ENCODE peak calls at places on chromosome X, in nine cellular contexts. One of them, this sample, is unnamed.

GRCh38 chrX:72145181-72145580 is 13.5 kb upstream of the RTL5 start:
- DNase-seq in G401: no peak
- DNase-seq in amygdala: no peak
- DNase-seq in Right ventricle myocardium inferior: no peak
- DNase-seq in GM23248: no peak
- DNase-seq in GM12892: no peak
- DNase-seq in endothelial cell: no peak
- DNase-seq in Daoy: no peak
- DNase-seq in effector memory CD4-positive, alpha-beta T cell: no peak
- DNase-seq in this sample: no peak

GRCh38 chrX:19152762-19153161 is 30.5 kb upstream of the ADGRG2 start:
- DNase-seq in G401: no peak
- DNase-seq in amygdala: no peak
- DNase-seq in Right ventricle myocardium inferior: no peak
- DNase-seq in GM23248: peak
- DNase-seq in GM12892: no peak
- DNase-seq in endothelial cell: no peak
- DNase-seq in Daoy: peak
- DNase-seq in effector memory CD4-positive, alpha-beta T cell: no peak
- DNase-seq in this sample: peak

GRCh38 chrX:66728818-66729271 is 90.0 kb upstream of the EDA2R start:
- DNase-seq in G401: peak
- DNase-seq in amygdala: peak
- DNase-seq in Right ventricle myocardium inferior: no peak
- DNase-seq in GM23248: peak
- DNase-seq in GM12892: peak
- DNase-seq in endothelial cell: peak
- DNase-seq in Daoy: peak
- DNase-seq in effector memory CD4-positive, alpha-beta T cell: peak
- DNase-seq in this sample: peak

GRCh38 chrX:78514852-78515251 is 144.3 kb downstream of the RTL3 start:
- DNase-seq in G401: no peak
- DNase-seq in amygdala: no peak
- DNase-seq in Right ventricle myocardium inferior: no peak
- DNase-seq in GM23248: no peak
- DNase-seq in GM12892: no peak
- DNase-seq in endothelial cell: no peak
- DNase-seq in Daoy: no peak
- DNase-seq in effector memory CD4-positive, alpha-beta T cell: no peak
- DNase-seq in this sample: peak

GRCh38 chrX:39149761-39150160 is 348.5 kb downstream of the MID1IP1 start:
- DNase-seq in G401: peak
- DNase-seq in amygdala: peak
- DNase-seq in Right ventricle myocardium inferior: peak
- DNase-seq in GM23248: peak
- DNase-seq in GM12892: no peak
- DNase-seq in endothelial cell: peak
- DNase-seq in Daoy: peak
- DNase-seq in effector memory CD4-positive, alpha-beta T cell: peak
- DNase-seq in this sample: peak

GRCh38 chrX:31228909-31229308 is 157.1 kb upstream of the FTHL17 start:
- DNase-seq in G401: no peak
- DNase-seq in amygdala: no peak
- DNase-seq in Right ventricle myocardium inferior: no peak
- DNase-seq in GM23248: no peak
- DNase-seq in GM12892: no peak
- DNase-seq in endothelial cell: no peak
- DNase-seq in Daoy: no peak
- DNase-seq in effector memory CD4-positive, alpha-beta T cell: no peak
- DNase-seq in this sample: no peak

GRCh38 chrX:3143043-3143799 is 102.0 kb downstream of the ARSF start:
- DNase-seq in G401: no peak
- DNase-seq in amygdala: no peak
- DNase-seq in Right ventricle myocardium inferior: no peak
- DNase-seq in GM23248: no peak
- DNase-seq in GM12892: no peak
- DNase-seq in endothelial cell: no peak
- DNase-seq in Daoy: no peak
- DNase-seq in effector memory CD4-positive, alpha-beta T cell: no peak
- DNase-seq in this sample: no peak

GRCh38 chrX:88526385-88526784 is 220.6 kb upstream of the CPXCR1 start:
- DNase-seq in G401: no peak
- DNase-seq in amygdala: no peak
- DNase-seq in Right ventricle myocardium inferior: no peak
- DNase-seq in GM23248: no peak
- DNase-seq in GM12892: no peak
- DNase-seq in endothelial cell: no peak
- DNase-seq in Daoy: no peak
- DNase-seq in effector memory CD4-positive, alpha-beta T cell: no peak
- DNase-seq in this sample: no peak